ENCODE peak calls at places on chromosomes 12 and 14, in seven cellular contexts. V, O, P, M, A, E and L are unnamed samples.

GRCh38 chr12:122368361-122369073 is 54.0 kb downstream of the CLIP1 start:
- DNase-seq in M (peak), A (no peak), E (no peak), V (no peak), P (peak), O (no peak), L (no peak)

GRCh38 chr14:73216035-73216434 is 21.3 kb upstream of the PAPLN start:
- DNase-seq in O (no peak), P (no peak), E (no peak), M (no peak), V (no peak), A (no peak), L (no peak)

GRCh38 chr12:52041695-52042123 is 9.5 kb upstream of the NR4A1 start:
- DNase-seq in P (no peak), M (no peak), A (no peak), E (peak), V (peak), O (no peak), L (peak)

GRCh38 chr12:64621257-64621942 is 11.1 kb downstream of the RASSF3 start:
- DNase-seq in A (no peak), M (peak), V (no peak), O (no peak), E (no peak), P (no peak), L (no peak)

GRCh38 chr12:106758349-106758951 is 16.0 kb upstream of the RIC8B start:
- DNase-seq in P (no peak), E (no peak), A (no peak), O (no peak), M (no peak), V (no peak), L (no peak)

GRCh38 chr12:64522316-64522715 is 70.4 kb downstream of the TBK1 start:
- DNase-seq in P (no peak), O (no peak), E (no peak), V (no peak), A (no peak), M (peak), L (peak)

GRCh38 chr14:46482200-46482599 is 169.4 kb downstream of the RPL10L start:
- DNase-seq in P (no peak), A (no peak), M (no peak), V (no peak), E (no peak), O (no peak), L (no peak)

GRCh38 chr12:41924111-41924510 is 220.6 kb downstream of the GXYLT1 start:
- DNase-seq in M (no peak), E (no peak), O (no peak), A (no peak), P (no peak), V (no peak), L (no peak)

GRCh38 chr12:104793280-104793679 is 164.8 kb downstream of the SLC41A2 start:
- DNase-seq in P (no peak), O (no peak), V (no peak), M (peak), A (no peak), E (no peak), L (no peak)

GRCh38 chr14:34749408-34749807 is 35.0 kb upstream of the CFL2 start:
- DNase-seq in A (no peak), E (no peak), P (no peak), M (no peak), O (no peak), V (no peak), L (no peak)

GRCh38 chr12:42023733-42024494 is 120.8 kb downstream of the GXYLT1 start:
- DNase-seq in P (peak), A (peak), V (peak), E (peak), O (peak), M (peak), L (peak)

GRCh38 chr12:7716391-7716790 is 5.2 kb downstream of the DPPA3 start:
- DNase-seq in P (peak), O (no peak), M (peak), A (no peak), V (no peak), E (no peak), L (no peak)

GRCh38 chr14:105537580-105538474 is 11.4 kb downstream of the TMEM121 start:
- DNase-seq in P (peak), O (peak), E (no peak), M (peak), A (peak), V (peak), L (peak)